ENCODE peak calls at places on chromosomes 3 and 15, in four cellular contexts. One of them, this sample, is unnamed.

GRCh38 chr3:183524476-183524875 is 31.0 kb downstream of the KLHL6 start:
- DNase-seq in K562: no peak
- DNase-seq in HCT116: no peak
- DNase-seq in SK-N-SH: no peak
- DNase-seq in this sample: no peak

GRCh38 chr15:26648676-26649075 is 124.2 kb downstream of the GABRB3 start:
- DNase-seq in K562: no peak
- DNase-seq in HCT116: no peak
- DNase-seq in SK-N-SH: no peak
- DNase-seq in this sample: no peak

GRCh38 chr3:94616833-94617232 is 554.0 kb downstream of the NSUN3 start:
- DNase-seq in K562: no peak
- DNase-seq in HCT116: no peak
- DNase-seq in SK-N-SH: no peak
- DNase-seq in this sample: peak

GRCh38 chr15:83284563-83285283 is at the start of gene BNC1:
- DNase-seq in K562: no peak
- DNase-seq in HCT116: no peak
- DNase-seq in SK-N-SH: no peak
- DNase-seq in this sample: no peak

GRCh38 chr15:99963096-99963825 is 230.0 kb upstream of the LYSMD4 start:
- DNase-seq in K562: no peak
- DNase-seq in HCT116: no peak
- DNase-seq in SK-N-SH: peak
- DNase-seq in this sample: no peak

GRCh38 chr15:39869858-39870515 is 50.1 kb downstream of the GPR176 start:
- DNase-seq in K562: no peak
- DNase-seq in HCT116: no peak
- DNase-seq in SK-N-SH: no peak
- DNase-seq in this sample: no peak

GRCh38 chr15:87038404-87038803 is 958.7 kb downstream of the AGBL1 start:
- DNase-seq in K562: no peak
- DNase-seq in HCT116: no peak
- DNase-seq in SK-N-SH: no peak
- DNase-seq in this sample: no peak

GRCh38 chr15:55288006-55288717 is 1.5 kb downstream of the RAB27A start:
- DNase-seq in K562: no peak
- DNase-seq in HCT116: no peak
- DNase-seq in SK-N-SH: no peak
- DNase-seq in this sample: no peak

GRCh38 chr15:39953521-39953920 is 19.6 kb downstream of the EIF2AK4 start:
- DNase-seq in K562: no peak
- DNase-seq in HCT116: no peak
- DNase-seq in SK-N-SH: no peak
- DNase-seq in this sample: no peak

GRCh38 chr15:80618666-80619481 is 76.2 kb upstream of the ABHD17C start:
- DNase-seq in K562: no peak
- DNase-seq in HCT116: no peak
- DNase-seq in SK-N-SH: no peak
- DNase-seq in this sample: no peak

GRCh38 chr3:50267280-50267913 is 1.6 kb upstream of the SEMA3B start:
- DNase-seq in K562: no peak
- DNase-seq in HCT116: no peak
- DNase-seq in SK-N-SH: no peak
- DNase-seq in this sample: no peak

GRCh38 chr15:90959894-90960293 is 5.2 kb downstream of the RCCD1 start:
- DNase-seq in K562: no peak
- DNase-seq in HCT116: no peak
- DNase-seq in SK-N-SH: no peak
- DNase-seq in this sample: no peak

GRCh38 chr3:127777332-127777731 is 45.0 kb downstream of the MGLL start:
- DNase-seq in K562: no peak
- DNase-seq in HCT116: no peak
- DNase-seq in SK-N-SH: no peak
- DNase-seq in this sample: no peak

GRCh38 chr3:138786788-138787276 is 47.9 kb downstream of the PIK3CB start:
- DNase-seq in K562: no peak
- DNase-seq in HCT116: no peak
- DNase-seq in SK-N-SH: no peak
- DNase-seq in this sample: peak

GRCh38 chr15:96392380-96393208 is 62.1 kb downstream of the NR2F2 start:
- DNase-seq in K562: peak
- DNase-seq in HCT116: no peak
- DNase-seq in SK-N-SH: no peak
- DNase-seq in this sample: no peak

GRCh38 chr15:55872471-55872870 is 120.9 kb downstream of the NEDD4 start:
- DNase-seq in K562: no peak
- DNase-seq in HCT116: no peak
- DNase-seq in SK-N-SH: no peak
- DNase-seq in this sample: no peak

GRCh38 chr15:52858388-52859176 is 68.4 kb upstream of the ONECUT1 start:
- DNase-seq in K562: no peak
- DNase-seq in HCT116: no peak
- DNase-seq in SK-N-SH: no peak
- DNase-seq in this sample: no peak

GRCh38 chr15:71044006-71044405 is 71.3 kb upstream of the THSD4 start:
- DNase-seq in K562: no peak
- DNase-seq in HCT116: no peak
- DNase-seq in SK-N-SH: no peak
- DNase-seq in this sample: no peak

GRCh38 chr15:70318594-70318993 is 220.9 kb upstream of the TLE3 start:
- DNase-seq in K562: no peak
- DNase-seq in HCT116: no peak
- DNase-seq in SK-N-SH: no peak
- DNase-seq in this sample: no peak

GRCh38 chr3:192577811-192578210 is 149.5 kb downstream of the FGF12 start:
- DNase-seq in K562: no peak
- DNase-seq in HCT116: no peak
- DNase-seq in SK-N-SH: no peak
- DNase-seq in this sample: no peak

GRCh38 chr3:149120051-149120972 is 9.1 kb upstream of the HPS3 start:
- DNase-seq in K562: peak
- DNase-seq in HCT116: peak
- DNase-seq in SK-N-SH: peak
- DNase-seq in this sample: peak

GRCh38 chr15:49901867-49902775 is 216.9 kb downstream of the ATP8B4 start:
- DNase-seq in K562: no peak
- DNase-seq in HCT116: no peak
- DNase-seq in SK-N-SH: no peak
- DNase-seq in this sample: no peak

GRCh38 chr15:57019496-57020160 is 101.2 kb downstream of the TCF12 start:
- DNase-seq in K562: no peak
- DNase-seq in HCT116: no peak
- DNase-seq in SK-N-SH: no peak
- DNase-seq in this sample: no peak

GRCh38 chr3:148023994-148024393 is 614.8 kb downstream of the ZIC1 start:
- DNase-seq in K562: no peak
- DNase-seq in HCT116: no peak
- DNase-seq in SK-N-SH: no peak
- DNase-seq in this sample: no peak

GRCh38 chr3:27289769-27290413 is 79.3 kb downstream of the NEK10 start:
- DNase-seq in K562: no peak
- DNase-seq in HCT116: no peak
- DNase-seq in SK-N-SH: no peak
- DNase-seq in this sample: no peak

GRCh38 chr15:72375501-72375845 is 341 bp downstream of the HEXA start:
- DNase-seq in K562: peak
- DNase-seq in HCT116: no peak
- DNase-seq in SK-N-SH: no peak
- DNase-seq in this sample: no peak

GRCh38 chr3:185632996-185633395 is 46.9 kb downstream of the SENP2 start:
- DNase-seq in K562: no peak
- DNase-seq in HCT116: no peak
- DNase-seq in SK-N-SH: no peak
- DNase-seq in this sample: no peak

GRCh38 chr3:116815831-116816588 is 106.4 kb downstream of the TUSC7 start:
- DNase-seq in K562: no peak
- DNase-seq in HCT116: no peak
- DNase-seq in SK-N-SH: peak
- DNase-seq in this sample: no peak

GRCh38 chr3:184746131-184747120 is 34.6 kb upstream of the MAGEF1 start:
- DNase-seq in K562: no peak
- DNase-seq in HCT116: no peak
- DNase-seq in SK-N-SH: no peak
- DNase-seq in this sample: no peak

GRCh38 chr3:147157629-147158028 is 248.7 kb downstream of the ZIC4 start:
- DNase-seq in K562: no peak
- DNase-seq in HCT116: no peak
- DNase-seq in SK-N-SH: no peak
- DNase-seq in this sample: no peak

DNA sequence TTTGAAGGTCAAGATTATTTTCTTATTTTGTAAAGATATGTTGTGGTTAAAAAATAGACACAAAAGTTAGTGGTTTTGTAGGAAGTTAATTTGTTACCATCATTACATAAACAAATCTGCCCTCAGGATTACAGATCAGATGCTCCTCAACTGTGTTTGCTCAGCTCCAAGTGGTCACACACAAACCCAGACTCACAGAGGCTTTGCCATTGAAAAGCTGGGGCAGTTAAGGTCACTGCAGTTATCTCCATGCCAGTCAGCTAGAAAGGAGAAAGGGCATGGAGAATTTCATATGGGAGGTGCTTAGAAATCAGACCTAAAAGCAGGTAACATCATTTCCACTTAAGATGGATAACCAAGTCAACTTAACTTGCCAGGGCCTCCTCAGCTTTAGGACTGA is 825.7 kb upstream of the GBE1 start:
- DNase-seq in K562: no peak
- DNase-seq in HCT116: no peak
- DNase-seq in SK-N-SH: no peak
- DNase-seq in this sample: peak
- TF ChIP-seq ELF1 in K562: no peak
- TF ChIP-seq ELF1 in HCT116: no peak
- TF ChIP-seq ELF1 in SK-N-SH: no peak
- TF ChIP-seq ELF1 in this sample: no peak

DNA sequence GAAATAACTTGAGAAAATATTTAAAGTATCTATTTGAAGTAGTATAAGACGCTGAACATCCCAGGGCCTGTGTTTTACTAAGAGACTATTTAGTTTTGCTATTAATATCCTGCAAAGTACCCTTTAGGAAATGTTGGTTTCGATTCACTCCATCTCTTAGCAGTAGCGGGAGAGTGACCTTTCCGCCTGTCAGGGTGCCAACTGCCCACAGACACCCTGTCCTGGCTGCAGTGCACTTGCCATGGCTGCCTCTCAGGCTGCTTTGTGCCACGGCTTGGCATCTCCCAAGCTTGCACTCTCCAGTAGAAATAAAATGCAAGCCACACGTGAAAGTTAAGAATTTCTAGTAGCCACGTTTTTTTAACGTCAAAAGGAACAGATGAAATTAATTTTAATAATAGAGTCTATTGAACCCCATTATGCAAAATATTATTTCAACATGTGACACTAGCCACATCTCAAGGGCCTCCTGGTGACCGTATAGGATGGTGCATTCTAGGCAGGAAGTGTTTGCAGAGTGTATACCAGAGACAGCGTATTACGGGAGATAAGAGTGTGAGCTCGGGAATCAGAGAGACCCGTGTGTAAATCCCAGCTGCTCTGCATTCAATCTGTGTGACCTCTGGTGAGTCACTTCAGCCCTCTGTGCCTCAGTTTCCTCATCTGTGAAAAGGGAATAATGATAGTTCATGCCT is 19.8 kb downstream of the ADAMTS9 start:
- DNase-seq in K562: no peak
- DNase-seq in HCT116: no peak
- DNase-seq in SK-N-SH: no peak
- DNase-seq in this sample: no peak
- TF ChIP-seq ELF1 in K562: no peak
- TF ChIP-seq ELF1 in HCT116: no peak
- TF ChIP-seq ELF1 in SK-N-SH: no peak
- TF ChIP-seq ELF1 in this sample: no peak

GRCh38 chr15:75823860-75824613 is 19.2 kb upstream of the UBE2Q2 start:
- DNase-seq in K562: no peak
- DNase-seq in HCT116: no peak
- DNase-seq in SK-N-SH: no peak
- DNase-seq in this sample: peak
- TF ChIP-seq ELF1 in K562: no peak
- TF ChIP-seq ELF1 in HCT116: no peak
- TF ChIP-seq ELF1 in SK-N-SH: no peak
- TF ChIP-seq ELF1 in this sample: no peak

DNA sequence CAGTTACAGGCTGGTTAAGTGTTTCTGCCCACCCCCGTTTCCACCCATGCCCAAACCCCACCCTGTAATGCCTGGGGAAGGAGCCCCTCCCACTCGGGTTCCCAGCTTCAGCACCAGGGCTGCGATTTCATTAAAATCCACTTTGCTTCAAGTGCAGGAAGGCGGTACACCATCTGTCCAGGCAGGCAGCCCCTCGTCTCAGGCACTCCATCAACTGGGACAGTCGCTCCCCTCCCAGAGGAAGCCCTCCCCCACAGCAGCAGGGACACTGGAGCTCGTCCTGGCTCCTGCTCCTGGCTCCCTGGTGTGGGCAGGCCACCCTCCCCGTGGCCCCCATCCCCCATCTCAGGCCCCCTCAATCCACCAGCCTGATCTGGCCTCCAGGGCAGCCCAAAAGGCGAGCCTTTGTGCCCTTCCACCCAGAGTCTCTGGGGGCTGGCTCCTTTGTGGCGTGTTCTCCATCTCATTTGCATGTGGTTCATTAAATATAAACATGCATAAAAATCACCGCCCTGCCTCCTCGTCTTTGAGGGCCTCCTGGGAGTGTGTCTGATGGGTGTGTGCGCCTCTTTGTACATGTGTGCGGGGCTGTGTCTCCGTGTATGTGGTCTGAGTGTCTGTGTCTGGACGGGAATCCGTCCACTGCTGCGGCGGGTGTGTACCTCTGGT is 32.4 kb downstream of the RNU5B-1 start:
- DNase-seq in K562: no peak
- DNase-seq in HCT116: no peak
- DNase-seq in SK-N-SH: peak
- DNase-seq in this sample: no peak
- TF ChIP-seq ELF1 in K562: no peak
- TF ChIP-seq ELF1 in HCT116: no peak
- TF ChIP-seq ELF1 in SK-N-SH: no peak
- TF ChIP-seq ELF1 in this sample: no peak

GRCh38 chr15:92651877-92652575 is 3.5 kb downstream of the FAM174B start:
- DNase-seq in K562: no peak
- DNase-seq in HCT116: no peak
- DNase-seq in SK-N-SH: no peak
- DNase-seq in this sample: no peak
- TF ChIP-seq ELF1 in K562: no peak
- TF ChIP-seq ELF1 in HCT116: no peak
- TF ChIP-seq ELF1 in SK-N-SH: no peak
- TF ChIP-seq ELF1 in this sample: no peak

This sample was measured in HepG2.